ENCODE peak calls at places on chromosome 1, in ten cellular contexts. J is stomach, U is ovary, S is adrenal gland, X is body of pancreas, C is sigmoid colon, Z is esophagus squamous epithelium, Q is tibial nerve, M is A549, L is endothelial cell of umbilical vein. D is an unnamed sample.

GRCh38 chr1:54003249-54003646 is 14.7 kb downstream of the LDLRAD1 start:
- DNase-seq in J (peak; percentile 8), U (no peak), S (no peak), X (no peak), C (no peak), Z (no peak), Q (no peak), M (no peak), L (no peak), D (peak; percentile 15)

GRCh38 chr1:228095161-228095560 is 8.0 kb downstream of the C1orf35 start:
- DNase-seq in J (peak; percentile 7), U (no peak), S (no peak), X (no peak), C (peak; percentile 20), Z (no peak), Q (no peak), M (no peak), L (no peak), D (peak; percentile 23)

GRCh38 chr1:79190074-79190473 is 183.5 kb upstream of the ADGRL4 start:
- DNase-seq in J (no peak), U (no peak), S (no peak), X (no peak), C (no peak), Z (no peak), Q (no peak), M (no peak), L (no peak), D (no peak)

GRCh38 chr1:234139966-234140365 is 233.3 kb upstream of the COA6 start:
- DNase-seq in J (no peak), U (no peak), S (no peak), X (no peak), C (no peak), Z (no peak), Q (no peak), M (peak; percentile 81), L (peak; percentile 16), D (no peak)

GRCh38 chr1:111833334-111833733 is 77.6 kb downstream of the DDX20 start:
- DNase-seq in J (no peak), U (no peak), S (no peak), X (no peak), C (no peak), Z (no peak), Q (no peak), M (no peak), L (no peak), D (no peak)

GRCh38 chr1:246748867-246749266 is 24.7 kb downstream of the SCCPDH start:
- DNase-seq in J (no peak), U (no peak), S (peak; percentile 57), X (no peak), C (no peak), Z (no peak), Q (no peak), M (no peak), L (no peak), D (no peak)

GRCh38 chr1:205743977-205744376 is 6.0 kb downstream of the NUCKS1 start:
- DNase-seq in J (no peak), U (no peak), S (no peak), X (no peak), C (no peak), Z (no peak), Q (no peak), M (no peak), L (no peak), D (no peak)

GRCh38 chr1:5099558-5099957 is 445.1 kb downstream of the AJAP1 start:
- DNase-seq in J (no peak), U (no peak), S (no peak), X (no peak), C (no peak), Z (no peak), Q (no peak), M (no peak), L (no peak), D (no peak)

GRCh38 chr1:84620720-84621313 is 46.6 kb upstream of the CTBS start:
- DNase-seq in J (peak; percentile 77), U (peak; percentile 86), S (peak; percentile 77), X (peak; percentile 77), C (peak; percentile 88), Z (no peak), Q (peak; percentile 49), M (peak; percentile 44), L (peak; percentile 80), D (peak; percentile 88)

GRCh38 chr1:31562707-31563360 is 13.5 kb upstream of the TINAGL1 start:
- DNase-seq in J (no peak), U (no peak), S (no peak), X (no peak), C (no peak), Z (no peak), Q (no peak), M (no peak), L (peak; percentile 20), D (no peak)

DNA sequence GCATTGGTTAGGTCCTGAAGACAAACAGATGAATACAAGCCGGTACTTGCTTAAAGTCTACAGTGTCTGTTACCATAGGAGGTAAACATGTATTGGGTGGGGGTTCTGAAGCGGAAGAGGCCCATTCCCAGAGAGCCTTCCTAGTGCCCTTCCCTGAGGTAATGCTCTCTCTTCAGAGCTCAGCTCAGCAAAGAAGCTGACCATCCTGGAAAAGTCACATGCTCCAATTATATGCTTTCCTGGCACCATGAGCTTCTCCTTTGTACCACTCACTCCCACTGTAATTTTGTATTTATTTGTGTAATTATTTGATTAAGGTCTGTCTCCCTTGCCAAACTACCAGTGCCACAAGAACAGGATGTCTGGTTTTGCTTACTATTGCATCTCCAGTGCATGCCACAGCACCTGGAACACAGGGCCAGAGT is 42.0 kb downstream of the RAB3B start:
- DNase-seq in J (no peak), U (no peak), S (no peak), X (no peak), C (no peak), Z (no peak), Q (no peak), M (no peak), L (no peak), D (no peak)
- H3K27ac ChIP-seq in J (no peak overlapping the region), U (no peak overlapping the region), S (no peak overlapping the region), X (no peak overlapping the region), C (no peak overlapping the region), Z (no peak overlapping the region), Q (no peak overlapping the region), M (no peak overlapping the region), L (no peak overlapping the region), D (no peak overlapping the region)

GRCh38 chr1:223711173-223711572 is 1.2 kb upstream of the CAPN2 start:
- DNase-seq in J (peak; percentile 60), U (no peak), S (no peak), X (no peak), C (no peak), Z (no peak), Q (no peak), M (no peak), L (no peak), D (no peak)

GRCh38 chr1:223713546-223714420 is 1.4 kb downstream of the CAPN2 start:
- DNase-seq in J (no peak), U (no peak), S (no peak), X (no peak), C (no peak), Z (no peak), Q (no peak), M (no peak), L (peak; percentile 41), D (peak; percentile 58)

GRCh38 chr1:223711838-223712183 is 528 bp upstream of the CAPN2 start:
- DNase-seq in J (no peak), U (no peak), S (no peak), X (peak; percentile 9), C (no peak), Z (no peak), Q (no peak), M (no peak), L (no peak), D (no peak)

GRCh38 chr1:223712856-223713494 is 636 bp downstream of the CAPN2 start:
- DNase-seq in J (no peak), U (no peak), S (peak; percentile 35), X (peak; percentile 36), C (peak; percentile 74), Z (no peak), Q (no peak), M (no peak), L (peak; percentile 25), D (peak; percentile 27)

DNA sequence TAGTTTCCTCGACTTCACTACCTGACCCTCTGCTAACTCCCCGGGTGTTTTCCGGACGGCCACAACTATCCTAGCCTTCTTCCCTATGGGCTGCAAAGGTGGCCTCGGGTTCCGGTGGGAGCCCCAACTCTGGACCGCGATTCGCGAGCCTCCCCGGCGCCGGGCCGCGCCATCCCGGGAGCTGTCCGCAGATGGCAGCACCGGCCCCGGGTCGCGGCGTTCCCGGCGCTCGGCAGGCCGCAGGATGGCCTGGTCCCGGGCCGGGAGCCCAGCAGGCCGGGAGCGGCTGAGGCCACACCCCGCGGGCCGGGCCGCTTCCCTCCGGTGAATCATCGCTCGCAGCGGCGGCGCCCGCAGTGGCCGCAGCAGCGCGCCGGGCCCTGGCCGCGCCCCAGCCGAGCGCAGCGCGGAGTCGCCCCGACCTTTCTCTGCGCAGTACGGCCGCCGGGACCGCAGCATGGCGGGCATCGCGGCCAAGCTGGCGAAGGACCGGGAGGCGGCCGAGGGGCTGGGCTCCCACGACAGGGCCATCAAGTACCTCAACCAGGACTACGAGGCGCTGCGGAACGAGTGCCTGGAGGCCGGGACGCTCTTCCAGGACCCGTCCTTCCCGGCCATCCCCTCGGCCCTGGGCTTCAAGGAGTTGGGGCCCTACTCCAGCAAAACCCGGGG is at the start of gene CAPN2:
- DNase-seq in J (peak; percentile 89), U (peak; percentile 88), S (peak; percentile 91), X (peak; percentile 90), C (peak; percentile 93), Z (no peak), Q (peak; percentile 67), M (peak; percentile 84), L (peak; percentile 83), D (peak; percentile 91)
- TF ChIP-seq POLR2A in J (no peak), U (peak; percentile 77), S (peak; percentile 95), X (peak; percentile 94), C (no peak), Z (no peak), Q (peak; percentile 73), M (peak; percentile 71), L (peak; percentile 93), D (peak; percentile 27)

GRCh38 chr1:204036882-204037645 is 35.9 kb upstream of the SOX13 start:
- DNase-seq in J (no peak), U (no peak), S (no peak), X (no peak), C (no peak), Z (no peak), Q (no peak), M (no peak), L (no peak), D (no peak)
- TF ChIP-seq CTCF in J (no peak), U (no peak), S (no peak), X (no peak), C (no peak), Z (no peak), Q (no peak), M (no peak), L (no peak), D (no peak)

GRCh38 chr1:58779837-58780585 is 3.8 kb downstream of the JUN start:
- DNase-seq in J (peak; percentile 72), U (peak; percentile 37), S (peak; percentile 34), X (peak; percentile 80), C (peak; percentile 72), Z (no peak), Q (no peak), M (no peak), L (peak; percentile 79), D (peak; percentile 73)
- H3K27ac ChIP-seq in J (peak overlapping the region; percentile 65), U (no peak overlapping the region), S (no peak overlapping the region), X (peak overlapping the region; percentile 99), C (peak overlapping the region; percentile 98), Z (peak overlapping the region; percentile 99), Q (no peak overlapping the region), M (no peak overlapping the region), L (no peak overlapping the region), D (peak overlapping the region; percentile 21)

GRCh38 chr1:92840600-92840999 is 8.8 kb downstream of the RPL5 start:
- DNase-seq in J (no peak), U (no peak), S (no peak), X (no peak), C (no peak), Z (no peak), Q (no peak), M (no peak), L (no peak), D (no peak)
- TF ChIP-seq POLR2A in J (no peak), U (no peak), S (no peak), X (no peak), C (no peak), Z (no peak), Q (no peak), M (no peak), L (peak; percentile 17), D (no peak)